ENCODE peak calls at places on chromosomes 1 and 21, in four cellular contexts. One of them, this sample, is unnamed.

GRCh38 chr1:210098376-210098775 is 134.2 kb upstream of the SERTAD4 start:
- DNase-seq in BJ: no peak
- DNase-seq in H1: no peak
- DNase-seq in body of pancreas: no peak
- DNase-seq in this sample: no peak

GRCh38 chr1:244065960-244066388 is 14.9 kb downstream of the ZBTB18 start:
- DNase-seq in H1: no peak
- DNase-seq in BJ: no peak
- DNase-seq in body of pancreas: no peak
- DNase-seq in this sample: peak; percentile 86

GRCh38 chr1:214552174-214552608 is 789 bp upstream of the PTPN14 start:
- DNase-seq in body of pancreas: peak; percentile 82
- DNase-seq in H1: peak; percentile 75
- DNase-seq in BJ: peak; percentile 45
- DNase-seq in this sample: peak; percentile 74

GRCh38 chr1:52348704-52349301 is 17.2 kb downstream of the CC2D1B start:
- DNase-seq in BJ: no peak
- DNase-seq in body of pancreas: no peak
- DNase-seq in H1: peak; percentile 51
- DNase-seq in this sample: peak; percentile 44

GRCh38 chr1:234699795-234700665 is 90.1 kb upstream of the IRF2BP2 start:
- DNase-seq in body of pancreas: no peak
- DNase-seq in BJ: peak; percentile 23
- DNase-seq in H1: no peak
- DNase-seq in this sample: peak; percentile 52

GRCh38 chr1:203644191-203644590 is 17.6 kb downstream of the ATP2B4 start:
- DNase-seq in body of pancreas: no peak
- DNase-seq in BJ: no peak
- DNase-seq in H1: no peak
- DNase-seq in this sample: no peak

GRCh38 chr1:183989078-183989577 is 48.4 kb downstream of the COLGALT2 start:
- DNase-seq in H1: no peak
- DNase-seq in BJ: peak; percentile 72
- DNase-seq in body of pancreas: no peak
- DNase-seq in this sample: peak; percentile 72

GRCh38 chr1:204975568-204976235 is 67.3 kb upstream of the CNTN2 start:
- DNase-seq in H1: peak; percentile 23
- DNase-seq in BJ: no peak
- DNase-seq in body of pancreas: peak; percentile 53
- DNase-seq in this sample: peak; percentile 58

GRCh38 chr1:71817028-71817427 is 465.3 kb downstream of the NEGR1 start:
- DNase-seq in H1: no peak
- DNase-seq in body of pancreas: no peak
- DNase-seq in BJ: no peak
- DNase-seq in this sample: no peak

GRCh38 chr1:216388558-216388957 is 34.7 kb downstream of the USH2A start:
- DNase-seq in body of pancreas: no peak
- DNase-seq in H1: peak; percentile 13
- DNase-seq in BJ: no peak
- DNase-seq in this sample: no peak

GRCh38 chr1:95122151-95122697 is 5.1 kb downstream of the TLCD4 start:
- DNase-seq in H1: no peak
- DNase-seq in body of pancreas: no peak
- DNase-seq in BJ: no peak
- DNase-seq in this sample: no peak

GRCh38 chr1:179747611-179748010 is 4.5 kb downstream of the FAM163A start:
- DNase-seq in BJ: no peak
- DNase-seq in H1: no peak
- DNase-seq in body of pancreas: no peak
- DNase-seq in this sample: no peak

GRCh38 chr1:218686258-218686657 is 341.1 kb downstream of the TGFB2 start:
- DNase-seq in H1: no peak
- DNase-seq in body of pancreas: no peak
- DNase-seq in BJ: peak; percentile 82
- DNase-seq in this sample: peak; percentile 85

GRCh38 chr1:196423612-196424011 is 184.6 kb downstream of the KCNT2 start:
- DNase-seq in BJ: no peak
- DNase-seq in H1: no peak
- DNase-seq in body of pancreas: no peak
- DNase-seq in this sample: peak; percentile 65

GRCh38 chr1:56376188-56376984 is 203.0 kb downstream of the PLPP3 start:
- DNase-seq in BJ: no peak
- DNase-seq in H1: no peak
- DNase-seq in body of pancreas: no peak
- DNase-seq in this sample: peak; percentile 46

GRCh38 chr1:94983343-94983742 is 56.4 kb upstream of the CNN3 start:
- DNase-seq in body of pancreas: no peak
- DNase-seq in BJ: no peak
- DNase-seq in H1: no peak
- DNase-seq in this sample: peak; percentile 71

GRCh38 chr1:156727914-156728598 is at the start of gene METTL25B:
- DNase-seq in H1: no peak
- DNase-seq in body of pancreas: peak; percentile 82
- DNase-seq in BJ: no peak
- DNase-seq in this sample: peak; percentile 80

GRCh38 chr21:34073749-34074282 is 438 bp downstream of the MRPS6 start:
- DNase-seq in BJ: no peak
- DNase-seq in body of pancreas: no peak
- DNase-seq in H1: no peak
- DNase-seq in this sample: peak; percentile 24

GRCh38 chr1:78839704-78840277 is 166.7 kb downstream of the ADGRL4 start:
- DNase-seq in BJ: no peak
- DNase-seq in body of pancreas: peak; percentile 25
- DNase-seq in H1: no peak
- DNase-seq in this sample: peak; percentile 72

GRCh38 chr1:65505547-65506325 is 85.3 kb downstream of the LEPR start:
- DNase-seq in BJ: no peak
- DNase-seq in body of pancreas: no peak
- DNase-seq in H1: no peak
- DNase-seq in this sample: peak; percentile 79

GRCh38 chr1:235940282-235940681 is 73.6 kb upstream of the LYST start:
- DNase-seq in body of pancreas: no peak
- DNase-seq in H1: no peak
- DNase-seq in BJ: no peak
- DNase-seq in this sample: no peak

GRCh38 chr1:235939488-235939775 is 72.7 kb upstream of the LYST start:
- DNase-seq in H1: no peak
- DNase-seq in BJ: no peak
- DNase-seq in body of pancreas: no peak
- DNase-seq in this sample: no peak

GRCh38 chr1:235935506-235936224 is 69.0 kb upstream of the LYST start:
- DNase-seq in BJ: no peak
- DNase-seq in body of pancreas: no peak
- DNase-seq in H1: no peak
- DNase-seq in this sample: no peak

GRCh38 chr1:235938714-235939487 is 72.2 kb upstream of the LYST start:
- DNase-seq in body of pancreas: no peak
- DNase-seq in BJ: no peak
- DNase-seq in H1: no peak
- DNase-seq in this sample: peak; percentile 44

GRCh38 chr1:235937123-235937522 is 70.4 kb upstream of the LYST start:
- DNase-seq in body of pancreas: no peak
- DNase-seq in H1: no peak
- DNase-seq in BJ: no peak
- DNase-seq in this sample: no peak
- H3K4me3 ChIP-seq in body of pancreas: no peak overlapping the region
- H3K4me3 ChIP-seq in H1: no peak overlapping the region
- H3K4me3 ChIP-seq in BJ: no peak overlapping the region
- H3K4me3 ChIP-seq in this sample: no peak overlapping the region

DNA sequence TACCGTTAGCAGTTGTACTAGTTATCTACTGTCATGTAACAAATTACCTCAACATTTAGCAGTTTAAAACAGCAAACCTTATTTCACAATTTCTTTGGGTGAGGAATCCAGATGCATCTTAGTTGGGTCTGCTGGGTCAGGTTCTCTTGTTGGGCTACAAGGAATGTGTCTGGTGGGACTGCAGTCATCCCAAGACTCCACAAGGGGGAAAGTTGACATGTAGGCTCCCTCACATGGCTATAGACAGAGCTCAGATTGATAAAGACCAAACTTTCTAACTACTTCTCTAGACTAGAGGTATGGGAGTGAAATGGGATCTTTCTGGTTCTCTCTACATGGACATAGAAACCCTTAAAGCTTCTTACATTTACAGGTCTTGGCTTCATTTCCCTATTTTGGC is 160.9 kb downstream of the UCK2 start:
- DNase-seq in H1: no peak
- DNase-seq in body of pancreas: no peak
- DNase-seq in BJ: no peak
- DNase-seq in this sample: no peak
- TF ChIP-seq CTCF in H1: no peak
- TF ChIP-seq CTCF in body of pancreas: no peak
- TF ChIP-seq CTCF in BJ: no peak
- TF ChIP-seq CTCF in this sample: no peak

GRCh38 chr1:228666686-228667085 is 68.6 kb upstream of the RHOU start:
- DNase-seq in H1: no peak
- DNase-seq in body of pancreas: no peak
- DNase-seq in BJ: no peak
- DNase-seq in this sample: no peak

GRCh38 chr1:228668553-228669400 is 66.5 kb upstream of the RHOU start:
- DNase-seq in BJ: no peak
- DNase-seq in H1: no peak
- DNase-seq in body of pancreas: peak; percentile 45
- DNase-seq in this sample: peak; percentile 53

GRCh38 chr1:228669401-228669695 is 65.9 kb upstream of the RHOU start:
- DNase-seq in body of pancreas: no peak
- DNase-seq in BJ: no peak
- DNase-seq in H1: no peak
- DNase-seq in this sample: no peak

GRCh38 chr1:228667224-228667623 is 68.1 kb upstream of the RHOU start:
- DNase-seq in BJ: no peak
- DNase-seq in body of pancreas: no peak
- DNase-seq in H1: no peak
- DNase-seq in this sample: no peak

GRCh38 chr1:228664399-228664914 is 70.8 kb upstream of the RHOU start:
- DNase-seq in H1: peak; percentile 53
- DNase-seq in BJ: no peak
- DNase-seq in body of pancreas: peak; percentile 78
- DNase-seq in this sample: peak; percentile 83
- H3K4me3 ChIP-seq in H1: no peak overlapping the region
- H3K4me3 ChIP-seq in BJ: no peak overlapping the region
- H3K4me3 ChIP-seq in body of pancreas: no peak overlapping the region
- H3K4me3 ChIP-seq in this sample: no peak overlapping the region

GRCh38 chr1:202596638-202597037 is 113.6 kb downstream of the SYT2 start:
- DNase-seq in H1: no peak
- DNase-seq in BJ: no peak
- DNase-seq in body of pancreas: no peak
- DNase-seq in this sample: no peak

GRCh38 chr1:202605515-202605914 is 104.7 kb downstream of the SYT2 start:
- DNase-seq in body of pancreas: no peak
- DNase-seq in BJ: no peak
- DNase-seq in H1: no peak
- DNase-seq in this sample: no peak

GRCh38 chr1:202600432-202601041 is 109.7 kb downstream of the SYT2 start:
- DNase-seq in body of pancreas: no peak
- DNase-seq in BJ: no peak
- DNase-seq in H1: no peak
- DNase-seq in this sample: no peak

GRCh38 chr1:202597090-202597761 is 113.0 kb downstream of the SYT2 start:
- DNase-seq in body of pancreas: no peak
- DNase-seq in BJ: no peak
- DNase-seq in H1: no peak
- DNase-seq in this sample: no peak

DNA sequence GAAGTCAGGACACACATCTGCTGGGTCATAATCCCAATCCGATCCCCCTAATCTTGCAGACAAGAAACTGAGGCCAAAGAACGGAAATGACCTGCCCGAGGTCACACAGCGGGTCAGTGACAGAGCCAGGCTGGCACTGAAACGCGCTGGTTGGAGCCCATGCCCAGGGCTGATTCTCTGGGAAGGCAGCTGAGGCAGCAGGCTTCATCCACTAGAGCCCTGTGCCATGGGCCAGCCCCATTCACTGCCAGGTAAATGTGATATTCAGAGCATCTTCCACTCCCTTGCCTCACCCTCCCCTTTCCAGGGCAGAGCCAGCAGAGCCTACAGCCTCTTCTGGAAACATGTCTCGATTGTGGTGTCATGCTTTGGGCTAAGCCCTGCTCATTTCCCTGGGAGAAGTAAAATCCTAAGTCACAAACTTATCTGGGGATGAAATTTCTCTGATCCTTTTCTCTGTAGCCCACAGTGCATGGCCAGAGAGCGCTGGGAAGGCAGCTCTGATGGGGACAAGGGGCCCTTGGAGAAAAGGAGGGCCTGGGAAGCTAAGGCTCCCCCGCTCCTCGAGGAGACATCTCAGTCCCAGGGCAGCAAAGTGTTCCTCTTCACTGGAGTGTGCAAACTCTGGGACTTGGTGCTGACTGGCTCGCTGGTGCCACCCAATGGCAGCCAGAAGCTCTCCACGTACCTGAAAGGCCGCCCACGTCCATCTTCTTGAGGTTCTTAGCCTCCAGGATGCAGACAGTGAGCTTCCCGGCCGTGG is 110.4 kb downstream of the SYT2 start:
- DNase-seq in H1: peak; percentile 51
- DNase-seq in body of pancreas: peak; percentile 54
- DNase-seq in BJ: no peak
- DNase-seq in this sample: peak; percentile 88
- TF ChIP-seq CTCF in H1: peak; percentile 87
- TF ChIP-seq CTCF in body of pancreas: peak; percentile 62
- TF ChIP-seq CTCF in BJ: peak; percentile 93
- TF ChIP-seq CTCF in this sample: peak; percentile 88

This sample was measured in fibroblast of pulmonary artery.